ENCODE peak calls at places on chromosomes 13 and 19, in seven cellular contexts. Y is left ventricle myocardium inferior; B is heart left ventricle; T is CD4-positive, alpha-beta T cell; R is RWPE1; O is IMR-90; X is caudate nucleus. P is an unnamed sample.

GRCh38 chr19:5665781-5666513 is 14.4 kb downstream of the MICOS13 start:
- DNase-seq in T (no peak), X (no peak), R (no peak), O (peak), Y (no peak), B (no peak), P (no peak)

GRCh38 chr13:23578411-23579071 is 8.3 kb downstream of the TNFRSF19 start:
- DNase-seq in R (peak), T (peak), X (peak), O (peak), B (peak), Y (peak), P (peak)

GRCh38 chr13:33057019-33057785 is 41.0 kb downstream of the KL start:
- DNase-seq in Y (no peak), O (peak), B (no peak), X (no peak), T (no peak), R (no peak), P (peak)

GRCh38 chr13:46385946-46386345 is 1.1 kb downstream of the RUBCNL start:
- DNase-seq in O (no peak), T (no peak), R (no peak), Y (no peak), X (no peak), B (no peak), P (no peak)

GRCh38 chr19:21321996-21322395 is 7.2 kb downstream of the ZNF708 start:
- DNase-seq in Y (no peak), B (no peak), T (no peak), R (no peak), X (no peak), O (no peak), P (no peak)

GRCh38 chr13:44622259-44622658 is 46.1 kb upstream of the TSC22D1 start:
- DNase-seq in Y (no peak), X (no peak), R (no peak), B (no peak), T (no peak), O (no peak), P (no peak)

GRCh38 chr19:1172353-1173159 is 1.5 kb downstream of the SBNO2 start:
- DNase-seq in O (peak), X (peak), T (no peak), R (no peak), Y (no peak), B (peak), P (peak)

GRCh38 chr19:3538258-3538929 is 580 bp upstream of the TEKTIP1 start:
- DNase-seq in R (no peak), O (no peak), Y (no peak), X (no peak), B (no peak), T (no peak), P (no peak)

GRCh38 chr13:91167706-91168459 is 179.6 kb upstream of the MIR17HG start:
- DNase-seq in T (no peak), Y (no peak), B (no peak), R (no peak), O (no peak), X (no peak), P (no peak)

GRCh38 chr19:30757836-30758617 is 385.8 kb downstream of the ZNF536 start:
- DNase-seq in X (no peak), B (no peak), T (no peak), Y (no peak), R (no peak), O (no peak), P (no peak)

GRCh38 chr19:42285546-42285945 is 16.4 kb upstream of the PRR19 start:
- DNase-seq in X (no peak), B (no peak), O (no peak), R (no peak), T (no peak), Y (no peak), P (no peak)

GRCh38 chr13:75454497-75454896 is 27.5 kb downstream of the TBC1D4 start:
- DNase-seq in O (no peak), T (no peak), B (no peak), Y (no peak), X (no peak), R (peak), P (no peak)

GRCh38 chr13:112893570-112894422 is 75.2 kb upstream of the MCF2L start:
- DNase-seq in O (peak), T (peak), X (no peak), R (peak), Y (no peak), B (no peak), P (peak)

GRCh38 chr13:113995051-113995601 is 21.2 kb upstream of the C13orf46 start:
- DNase-seq in T (no peak), Y (no peak), B (no peak), O (no peak), X (no peak), R (no peak), P (no peak)

GRCh38 chr13:24323036-24323738 is 13.8 kb downstream of the C1QTNF9 start:
- DNase-seq in Y (no peak), X (no peak), B (no peak), R (no peak), T (no peak), O (no peak), P (no peak)

GRCh38 chr19:8120636-8121480 is 28.5 kb downstream of the FBN3 start:
- DNase-seq in B (no peak), T (no peak), X (no peak), O (no peak), R (no peak), Y (no peak), P (no peak)

GRCh38 chr13:84590663-84591062 is 708.4 kb upstream of the SLITRK1 start:
- DNase-seq in T (no peak), X (no peak), O (no peak), R (no peak), B (no peak), Y (no peak), P (no peak)

GRCh38 chr13:24215732-24216131 is 55.2 kb downstream of the SPATA13 start:
- DNase-seq in R (no peak), X (peak), B (peak), T (no peak), O (peak), Y (peak), P (no peak)

GRCh38 chr13:29594710-29595379 is 643 bp downstream of the SLC7A1 start:
- DNase-seq in O (peak), X (peak), Y (peak), B (peak), R (peak), T (peak), P (peak)

GRCh38 chr19:39246951-39247669 is 1.5 kb downstream of the IFNL4 start:
- DNase-seq in O (no peak), T (peak), R (no peak), B (no peak), Y (peak), X (peak), P (no peak)

GRCh38 chr19:10112037-10112751 is 701 bp downstream of the P2RY11 start:
- DNase-seq in Y (no peak), T (no peak), R (no peak), B (no peak), O (no peak), X (no peak), P (no peak)

GRCh38 chr19:39004403-39004802 is 27.9 kb downstream of the FBXO27 start:
- DNase-seq in T (no peak), B (no peak), X (no peak), Y (no peak), O (no peak), R (no peak), P (no peak)

GRCh38 chr19:34926685-34927375 is at the start of gene ZNF30:
- DNase-seq in R (peak), X (peak), O (peak), T (peak), Y (peak), B (peak), P (peak)

GRCh38 chr13:41268764-41269163 is 5.4 kb upstream of the MTRF1 start:
- DNase-seq in Y (no peak), B (no peak), R (no peak), T (no peak), O (peak), X (no peak), P (no peak)

GRCh38 chr13:36101157-36101556 is 30.0 kb downstream of the DCLK1 start:
- DNase-seq in R (no peak), Y (no peak), T (no peak), O (no peak), X (no peak), B (no peak), P (no peak)

GRCh38 chr19:5458420-5458819 is 3.2 kb downstream of the ZNRF4 start:
- DNase-seq in T (no peak), Y (no peak), R (no peak), B (no peak), O (no peak), X (no peak), P (no peak)

GRCh38 chr13:113485545-113485944 is 5.0 kb downstream of the DCUN1D2 start:
- DNase-seq in O (no peak), B (no peak), R (no peak), X (no peak), T (no peak), Y (no peak), P (no peak)

GRCh38 chr13:49814551-49815270 is 22.2 kb upstream of the KPNA3 start:
- DNase-seq in R (no peak), Y (no peak), T (no peak), X (no peak), B (no peak), O (peak), P (no peak)

GRCh38 chr13:61774903-61775302 is 359.3 kb upstream of the PCDH20 start:
- DNase-seq in Y (no peak), B (no peak), O (no peak), R (no peak), X (no peak), T (no peak), P (no peak)

GRCh38 chr13:99103536-99103935 is 97.1 kb upstream of the UBAC2 start:
- DNase-seq in T (no peak), R (no peak), B (no peak), X (no peak), O (no peak), Y (no peak), P (no peak)

GRCh38 chr13:21616205-21616604 is 12.2 kb upstream of the MICU2 start:
- DNase-seq in Y (no peak), O (no peak), B (no peak), R (no peak), T (no peak), X (no peak), P (no peak)

GRCh38 chr19:32475393-32475792 is 69.8 kb downstream of the DPY19L3 start:
- DNase-seq in X (no peak), T (no peak), Y (no peak), O (no peak), R (no peak), B (no peak), P (no peak)

DNA sequence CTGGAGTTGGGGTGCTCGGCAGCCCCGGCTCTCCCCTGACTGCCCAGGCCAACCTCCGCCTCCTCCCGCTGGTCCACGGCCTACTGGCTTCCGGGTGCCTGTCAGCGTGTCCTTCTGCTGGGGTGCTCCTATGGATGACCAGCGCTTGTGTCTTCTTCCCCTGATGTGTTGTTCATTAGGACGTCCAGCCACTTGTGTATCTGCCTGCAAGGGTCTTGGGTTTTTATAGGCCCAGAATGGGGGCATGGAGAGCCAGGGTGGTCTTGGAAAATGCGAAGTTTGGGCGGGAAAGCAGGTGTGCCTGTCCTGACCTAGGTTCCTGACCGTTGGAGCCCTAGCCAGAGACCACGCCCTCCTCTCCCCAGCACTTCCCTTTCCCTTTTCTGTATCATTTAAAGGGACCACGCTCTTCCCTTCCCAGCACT is 139.8 kb downstream of the SLITRK5 start:
- DNase-seq in X (no peak), R (no peak), T (no peak), Y (no peak), B (no peak), O (no peak), P (no peak)
- H3K27ac ChIP-seq in X (no peak), R (no peak), T (no peak), Y (no peak), B (no peak), O (no peak), P (no peak)

DNA sequence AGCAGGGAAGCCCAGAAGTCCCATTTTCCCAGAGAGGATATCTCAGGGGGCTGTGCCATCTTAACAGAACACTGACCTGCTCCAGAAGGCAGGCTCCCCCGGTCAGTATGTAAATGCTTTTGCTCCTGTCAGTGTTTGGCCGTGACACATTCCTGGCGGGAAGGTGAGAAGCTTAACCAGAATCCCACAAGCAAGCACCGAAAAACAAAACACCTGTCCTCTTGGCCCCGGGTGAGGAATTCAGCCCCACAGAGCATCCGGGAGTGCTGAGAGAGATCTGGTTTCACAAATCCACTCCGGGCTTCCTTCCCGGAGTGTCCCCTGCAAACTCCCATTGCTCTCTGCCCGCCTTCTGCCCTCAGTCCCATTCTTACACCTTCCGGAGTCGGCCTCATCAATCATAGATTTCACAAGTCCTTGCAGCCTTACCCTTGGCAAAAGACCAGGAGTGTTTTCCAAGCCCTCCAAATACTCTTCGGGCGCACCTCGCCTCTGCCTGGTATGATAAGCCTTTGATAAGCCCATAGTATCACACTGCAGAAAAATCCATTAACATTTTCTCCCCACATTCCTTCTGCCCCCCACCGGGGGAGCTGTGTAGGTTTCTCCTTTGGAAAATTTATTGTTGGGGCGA is 12.2 kb downstream of the TPM4 start:
- DNase-seq in B (no peak), X (no peak), T (no peak), Y (no peak), R (no peak), O (no peak), P (peak)
- H3K27ac ChIP-seq in B (no peak), X (no peak), T (no peak), Y (no peak), R (peak), O (no peak), P (peak)

GRCh38 chr13:110421696-110422395 is 114.8 kb downstream of the COL4A2 start:
- DNase-seq in T (no peak), B (no peak), X (no peak), Y (no peak), R (no peak), O (peak), P (no peak)
- H3K27ac ChIP-seq in T (no peak), B (no peak), X (no peak), Y (no peak), R (peak), O (peak), P (peak)

GRCh38 chr13:30873519-30873918 is 32.6 kb upstream of the MEDAG start:
- DNase-seq in X (no peak), O (peak), T (no peak), Y (no peak), R (no peak), B (no peak), P (no peak)

GRCh38 chr13:30871713-30872029 is 34.4 kb upstream of the MEDAG start:
- DNase-seq in Y (no peak), R (no peak), O (no peak), B (no peak), T (no peak), X (no peak), P (no peak)

GRCh38 chr13:30870916-30871712 is 35.0 kb upstream of the MEDAG start:
- DNase-seq in R (no peak), T (no peak), O (no peak), B (no peak), X (no peak), Y (no peak), P (no peak)

GRCh38 chr13:30872685-30873443 is 33.2 kb upstream of the MEDAG start:
- DNase-seq in Y (no peak), T (no peak), R (no peak), X (peak), B (no peak), O (peak), P (no peak)

GRCh38 chr13:30872195-30872594 is 33.9 kb upstream of the MEDAG start:
- DNase-seq in X (no peak), R (no peak), B (no peak), Y (no peak), T (no peak), O (no peak), P (no peak)
- H3K27ac ChIP-seq in X (no peak), R (no peak), B (no peak), Y (peak), T (no peak), O (peak), P (peak)